ENCODE peak calls at places on chromosomes 7 and 10, in ten cellular contexts. One of them, this sample, is unnamed.

GRCh38 chr7:135757719-135758411 is 9.3 kb upstream of the FAM180A start:
- DNase-seq in A673: peak; percentile 26
- DNase-seq in upper lobe of left lung: no peak
- DNase-seq in colonic mucosa: no peak
- DNase-seq in GM23248: peak; percentile 84
- DNase-seq in SJSA1: no peak
- DNase-seq in GM23338: no peak
- DNase-seq in stomach: no peak
- DNase-seq in PC-3: no peak
- DNase-seq in naive thymus-derived CD4-positive, alpha-beta T cell: no peak
- DNase-seq in this sample: no peak

GRCh38 chr7:129875745-129876411 is 76.9 kb downstream of the UBE2H start:
- DNase-seq in A673: no peak
- DNase-seq in upper lobe of left lung: no peak
- DNase-seq in colonic mucosa: no peak
- DNase-seq in GM23248: peak; percentile 76
- DNase-seq in SJSA1: no peak
- DNase-seq in GM23338: no peak
- DNase-seq in stomach: no peak
- DNase-seq in PC-3: peak; percentile 67
- DNase-seq in naive thymus-derived CD4-positive, alpha-beta T cell: no peak
- DNase-seq in this sample: no peak

GRCh38 chr7:149790146-149790548 is 16.8 kb upstream of the ZNF467 start:
- DNase-seq in A673: peak; percentile 41
- DNase-seq in upper lobe of left lung: peak; percentile 92
- DNase-seq in colonic mucosa: no peak
- DNase-seq in GM23248: peak; percentile 53
- DNase-seq in SJSA1: no peak
- DNase-seq in GM23338: peak; percentile 85
- DNase-seq in stomach: peak; percentile 51
- DNase-seq in PC-3: no peak
- DNase-seq in naive thymus-derived CD4-positive, alpha-beta T cell: peak; percentile 24
- DNase-seq in this sample: no peak

GRCh38 chr7:139541600-139542307 is 18.3 kb downstream of the CLEC2L start:
- DNase-seq in A673: no peak
- DNase-seq in upper lobe of left lung: no peak
- DNase-seq in colonic mucosa: no peak
- DNase-seq in GM23248: no peak
- DNase-seq in SJSA1: no peak
- DNase-seq in GM23338: peak; percentile 27
- DNase-seq in stomach: no peak
- DNase-seq in PC-3: no peak
- DNase-seq in naive thymus-derived CD4-positive, alpha-beta T cell: no peak
- DNase-seq in this sample: no peak

GRCh38 chr10:104441601-104442000 is 88.0 kb downstream of the CFAP58 start:
- DNase-seq in A673: peak; percentile 94
- DNase-seq in upper lobe of left lung: no peak
- DNase-seq in colonic mucosa: no peak
- DNase-seq in GM23248: peak; percentile 95
- DNase-seq in SJSA1: no peak
- DNase-seq in GM23338: no peak
- DNase-seq in stomach: no peak
- DNase-seq in PC-3: peak; percentile 9
- DNase-seq in naive thymus-derived CD4-positive, alpha-beta T cell: no peak
- DNase-seq in this sample: no peak

GRCh38 chr10:128268015-128268722 is 141.9 kb upstream of the MKI67 start:
- DNase-seq in A673: peak; percentile 88
- DNase-seq in upper lobe of left lung: no peak
- DNase-seq in colonic mucosa: no peak
- DNase-seq in GM23248: peak; percentile 48
- DNase-seq in SJSA1: no peak
- DNase-seq in GM23338: peak; percentile 95
- DNase-seq in stomach: no peak
- DNase-seq in PC-3: peak; percentile 42
- DNase-seq in naive thymus-derived CD4-positive, alpha-beta T cell: no peak
- DNase-seq in this sample: no peak

GRCh38 chr10:8590518-8590917 is 536.0 kb downstream of the GATA3 start:
- DNase-seq in A673: no peak
- DNase-seq in upper lobe of left lung: no peak
- DNase-seq in colonic mucosa: no peak
- DNase-seq in GM23248: no peak
- DNase-seq in SJSA1: no peak
- DNase-seq in GM23338: no peak
- DNase-seq in stomach: no peak
- DNase-seq in PC-3: no peak
- DNase-seq in naive thymus-derived CD4-positive, alpha-beta T cell: no peak
- DNase-seq in this sample: no peak

GRCh38 chr10:93462881-93463280 is 19.3 kb downstream of the MYOF start:
- DNase-seq in A673: peak; percentile 60
- DNase-seq in upper lobe of left lung: no peak
- DNase-seq in colonic mucosa: no peak
- DNase-seq in GM23248: peak; percentile 69
- DNase-seq in SJSA1: no peak
- DNase-seq in GM23338: no peak
- DNase-seq in stomach: no peak
- DNase-seq in PC-3: peak; percentile 92
- DNase-seq in naive thymus-derived CD4-positive, alpha-beta T cell: no peak
- DNase-seq in this sample: no peak

GRCh38 chr7:35379481-35379880 is 125.6 kb upstream of the TBX20 start:
- DNase-seq in A673: no peak
- DNase-seq in upper lobe of left lung: no peak
- DNase-seq in colonic mucosa: no peak
- DNase-seq in GM23248: no peak
- DNase-seq in SJSA1: no peak
- DNase-seq in GM23338: no peak
- DNase-seq in stomach: no peak
- DNase-seq in PC-3: no peak
- DNase-seq in naive thymus-derived CD4-positive, alpha-beta T cell: no peak
- DNase-seq in this sample: no peak

GRCh38 chr7:92939793-92940360 is 103.5 kb upstream of the CDK6 start:
- DNase-seq in A673: no peak
- DNase-seq in upper lobe of left lung: no peak
- DNase-seq in colonic mucosa: no peak
- DNase-seq in GM23248: no peak
- DNase-seq in SJSA1: no peak
- DNase-seq in GM23338: no peak
- DNase-seq in stomach: no peak
- DNase-seq in PC-3: no peak
- DNase-seq in naive thymus-derived CD4-positive, alpha-beta T cell: no peak
- DNase-seq in this sample: no peak

GRCh38 chr7:77550586-77550985 is 13.5 kb downstream of the PTPN12 start:
- DNase-seq in A673: no peak
- DNase-seq in upper lobe of left lung: no peak
- DNase-seq in colonic mucosa: no peak
- DNase-seq in GM23248: peak; percentile 89
- DNase-seq in SJSA1: no peak
- DNase-seq in GM23338: no peak
- DNase-seq in stomach: no peak
- DNase-seq in PC-3: no peak
- DNase-seq in naive thymus-derived CD4-positive, alpha-beta T cell: no peak
- DNase-seq in this sample: no peak

GRCh38 chr7:102260856-102261255 is 25.8 kb upstream of the SH2B2 start:
- DNase-seq in A673: no peak
- DNase-seq in upper lobe of left lung: no peak
- DNase-seq in colonic mucosa: no peak
- DNase-seq in GM23248: peak; percentile 54
- DNase-seq in SJSA1: no peak
- DNase-seq in GM23338: peak; percentile 57
- DNase-seq in stomach: no peak
- DNase-seq in PC-3: no peak
- DNase-seq in naive thymus-derived CD4-positive, alpha-beta T cell: no peak
- DNase-seq in this sample: no peak

GRCh38 chr7:274262-274661 is 15.7 kb upstream of the FOXL3 start:
- DNase-seq in A673: no peak
- DNase-seq in upper lobe of left lung: no peak
- DNase-seq in colonic mucosa: no peak
- DNase-seq in GM23248: no peak
- DNase-seq in SJSA1: no peak
- DNase-seq in GM23338: no peak
- DNase-seq in stomach: no peak
- DNase-seq in PC-3: no peak
- DNase-seq in naive thymus-derived CD4-positive, alpha-beta T cell: no peak
- DNase-seq in this sample: no peak

GRCh38 chr7:132518102-132518838 is 58.0 kb downstream of the PLXNA4 start:
- DNase-seq in A673: peak; percentile 26
- DNase-seq in upper lobe of left lung: no peak
- DNase-seq in colonic mucosa: no peak
- DNase-seq in GM23248: peak; percentile 14
- DNase-seq in SJSA1: no peak
- DNase-seq in GM23338: peak; percentile 83
- DNase-seq in stomach: no peak
- DNase-seq in PC-3: peak; percentile 44
- DNase-seq in naive thymus-derived CD4-positive, alpha-beta T cell: no peak
- DNase-seq in this sample: peak; percentile 8

GRCh38 chr7:142459557-142459963 is 201.7 kb upstream of the PRSS58 start:
- DNase-seq in A673: peak; percentile 71
- DNase-seq in upper lobe of left lung: no peak
- DNase-seq in colonic mucosa: peak; percentile 39
- DNase-seq in GM23248: peak; percentile 73
- DNase-seq in SJSA1: no peak
- DNase-seq in GM23338: peak; percentile 71
- DNase-seq in stomach: no peak
- DNase-seq in PC-3: peak; percentile 73
- DNase-seq in naive thymus-derived CD4-positive, alpha-beta T cell: peak; percentile 19
- DNase-seq in this sample: no peak

GRCh38 chr10:8061274-8062211 is 7.1 kb downstream of the GATA3 start:
- DNase-seq in A673: no peak
- DNase-seq in upper lobe of left lung: peak; percentile 66
- DNase-seq in colonic mucosa: no peak
- DNase-seq in GM23248: no peak
- DNase-seq in SJSA1: no peak
- DNase-seq in GM23338: peak; percentile 55
- DNase-seq in stomach: no peak
- DNase-seq in PC-3: no peak
- DNase-seq in naive thymus-derived CD4-positive, alpha-beta T cell: peak; percentile 60
- DNase-seq in this sample: peak; percentile 67

GRCh38 chr10:50375745-50376144 is 124.4 kb upstream of the ASAH2 start:
- DNase-seq in A673: no peak
- DNase-seq in upper lobe of left lung: no peak
- DNase-seq in colonic mucosa: no peak
- DNase-seq in GM23248: no peak
- DNase-seq in SJSA1: no peak
- DNase-seq in GM23338: no peak
- DNase-seq in stomach: no peak
- DNase-seq in PC-3: no peak
- DNase-seq in naive thymus-derived CD4-positive, alpha-beta T cell: no peak
- DNase-seq in this sample: no peak
- H3K4me1 ChIP-seq in A673: peaks cover 5% of the 10 kb centered on the region
- H3K4me1 ChIP-seq in upper lobe of left lung: peaks cover 23% of the 10 kb centered on the region
- H3K4me1 ChIP-seq in colonic mucosa: peaks cover 7% of the 10 kb centered on the region
- H3K4me1 ChIP-seq in GM23248: peaks cover 25% of the 10 kb centered on the region
- H3K4me1 ChIP-seq in SJSA1: no peaks in the 10 kb centered on the region
- H3K4me1 ChIP-seq in GM23338: peaks cover 4% of the 10 kb centered on the region
- H3K4me1 ChIP-seq in stomach: peaks cover 12% of the 10 kb centered on the region
- H3K4me1 ChIP-seq in PC-3: peaks cover 25% of the 10 kb centered on the region
- H3K4me1 ChIP-seq in naive thymus-derived CD4-positive, alpha-beta T cell: peaks cover 7% of the 10 kb centered on the region
- H3K4me1 ChIP-seq in this sample: peaks cover 13% of the 10 kb centered on the region

DNA sequence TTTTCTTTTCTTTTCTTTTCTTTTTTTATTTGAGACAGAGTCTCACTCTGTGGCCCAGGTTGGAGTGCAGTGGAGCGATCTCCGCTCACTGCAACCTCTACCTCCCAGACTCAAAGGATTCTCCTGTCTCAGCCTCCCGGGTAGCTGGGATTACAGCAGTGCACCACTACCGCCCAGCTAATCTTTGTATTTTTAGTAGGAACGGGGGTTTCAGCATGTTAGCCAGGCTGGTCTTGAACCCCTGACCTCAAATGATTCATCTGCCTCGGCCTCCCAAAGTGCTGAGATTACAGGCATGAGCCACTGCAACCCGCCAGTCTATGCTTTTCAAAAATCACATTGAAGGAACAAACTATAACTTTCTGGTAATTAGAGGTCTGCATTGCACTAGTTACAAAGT is 2.4 kb downstream of the USP6NL start:
- DNase-seq in A673: no peak
- DNase-seq in upper lobe of left lung: no peak
- DNase-seq in colonic mucosa: no peak
- DNase-seq in GM23248: no peak
- DNase-seq in SJSA1: no peak
- DNase-seq in GM23338: no peak
- DNase-seq in stomach: no peak
- DNase-seq in PC-3: no peak
- DNase-seq in naive thymus-derived CD4-positive, alpha-beta T cell: no peak
- DNase-seq in this sample: no peak
- H3K4me3 ChIP-seq in A673: peak overlapping the region; percentile 95
- H3K4me3 ChIP-seq in upper lobe of left lung: no peak overlapping the region
- H3K4me3 ChIP-seq in colonic mucosa: no peak overlapping the region
- H3K4me3 ChIP-seq in GM23248: no peak overlapping the region
- H3K4me3 ChIP-seq in SJSA1: no peak overlapping the region
- H3K4me3 ChIP-seq in GM23338: peak overlapping the region; percentile 78
- H3K4me3 ChIP-seq in stomach: peak overlapping the region; percentile 91
- H3K4me3 ChIP-seq in PC-3: peak overlapping the region; percentile 75
- H3K4me3 ChIP-seq in naive thymus-derived CD4-positive, alpha-beta T cell: no peak overlapping the region
- H3K4me3 ChIP-seq in this sample: no peak overlapping the region

DNA sequence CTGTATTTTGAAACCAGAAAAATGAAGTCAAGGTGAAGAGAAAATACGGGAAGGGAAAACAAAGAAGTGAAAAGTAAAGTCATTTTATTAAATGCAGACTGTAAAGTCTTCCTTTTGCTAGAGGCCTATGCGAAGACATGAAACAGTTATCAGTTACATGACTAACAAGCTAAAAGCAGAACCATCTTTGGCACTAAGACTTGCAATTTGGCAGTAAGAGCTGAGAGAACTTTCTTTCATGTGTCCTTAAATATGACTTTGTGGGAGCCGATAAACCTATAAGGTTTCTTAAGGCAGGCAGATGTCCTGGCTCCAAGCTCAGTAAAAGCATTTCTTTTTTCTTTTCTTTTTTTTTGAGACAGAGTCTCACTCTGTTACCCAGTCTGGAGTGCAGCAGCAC is 10.4 kb downstream of the ANLN start:
- DNase-seq in A673: no peak
- DNase-seq in upper lobe of left lung: no peak
- DNase-seq in colonic mucosa: no peak
- DNase-seq in GM23248: peak; percentile 23
- DNase-seq in SJSA1: no peak
- DNase-seq in GM23338: no peak
- DNase-seq in stomach: no peak
- DNase-seq in PC-3: no peak
- DNase-seq in naive thymus-derived CD4-positive, alpha-beta T cell: no peak
- DNase-seq in this sample: no peak
- H3K36me3 ChIP-seq in A673: peaks cover 94% of the 10 kb centered on the region
- H3K36me3 ChIP-seq in upper lobe of left lung: no peaks in the 10 kb centered on the region
- H3K36me3 ChIP-seq in colonic mucosa: no peaks in the 10 kb centered on the region
- H3K36me3 ChIP-seq in GM23248: peaks cover 6% of the 10 kb centered on the region
- H3K36me3 ChIP-seq in SJSA1: peaks cover 91% of the 10 kb centered on the region
- H3K36me3 ChIP-seq in GM23338: peaks cover 12% of the 10 kb centered on the region
- H3K36me3 ChIP-seq in stomach: no peaks in the 10 kb centered on the region
- H3K36me3 ChIP-seq in PC-3: peaks cover 81% of the 10 kb centered on the region
- H3K36me3 ChIP-seq in naive thymus-derived CD4-positive, alpha-beta T cell: no peaks in the 10 kb centered on the region
- H3K36me3 ChIP-seq in this sample: no peaks in the 10 kb centered on the region

DNA sequence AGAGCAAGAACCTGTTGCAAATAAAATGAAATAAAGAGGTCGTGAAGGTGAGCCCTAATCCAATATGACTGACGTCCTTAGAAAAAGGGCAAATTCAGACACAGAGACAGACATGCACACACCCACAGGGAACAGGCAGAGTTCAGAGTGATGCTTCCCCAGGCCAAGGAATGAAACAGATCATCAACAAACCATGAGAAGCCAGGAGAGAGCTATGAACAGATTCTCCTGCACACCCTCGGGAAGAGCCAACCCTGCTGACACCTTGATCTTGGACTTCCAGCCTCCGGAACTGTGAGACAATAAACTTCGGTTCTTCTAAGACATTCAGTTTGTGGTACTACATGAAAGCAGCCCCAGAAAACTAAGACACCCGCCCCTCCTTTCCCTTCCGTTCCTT is 290.4 kb upstream of the KLF6 start:
- DNase-seq in A673: no peak
- DNase-seq in upper lobe of left lung: no peak
- DNase-seq in colonic mucosa: no peak
- DNase-seq in GM23248: no peak
- DNase-seq in SJSA1: no peak
- DNase-seq in GM23338: no peak
- DNase-seq in stomach: no peak
- DNase-seq in PC-3: no peak
- DNase-seq in naive thymus-derived CD4-positive, alpha-beta T cell: no peak
- DNase-seq in this sample: no peak
- H3K4me1 ChIP-seq in A673: peaks cover under 1% of the 10 kb centered on the region
- H3K4me1 ChIP-seq in upper lobe of left lung: no peaks in the 10 kb centered on the region
- H3K4me1 ChIP-seq in colonic mucosa: no peaks in the 10 kb centered on the region
- H3K4me1 ChIP-seq in GM23248: peaks cover 30% of the 10 kb centered on the region
- H3K4me1 ChIP-seq in SJSA1: peaks cover 11% of the 10 kb centered on the region
- H3K4me1 ChIP-seq in GM23338: no peaks in the 10 kb centered on the region
- H3K4me1 ChIP-seq in stomach: peaks cover 4% of the 10 kb centered on the region
- H3K4me1 ChIP-seq in PC-3: no peaks in the 10 kb centered on the region
- H3K4me1 ChIP-seq in naive thymus-derived CD4-positive, alpha-beta T cell: peaks cover 23% of the 10 kb centered on the region
- H3K4me1 ChIP-seq in this sample: peaks cover 42% of the 10 kb centered on the region